ENCODE peak calls at places on chromosome 9, in five cellular contexts. One of them, this sample, is unnamed.

GRCh38 chr9:91589101-91589553 is 165.5 kb upstream of the NFIL3 start:
- DNase-seq in esophagus squamous epithelium: no peak
- DNase-seq in uterus: peak
- DNase-seq in gastrocnemius medialis: peak
- DNase-seq in left lung: no peak
- DNase-seq in this sample: peak

GRCh38 chr9:133991964-133992779 is at the start of gene VAV2:
- DNase-seq in esophagus squamous epithelium: no peak
- DNase-seq in uterus: peak
- DNase-seq in gastrocnemius medialis: no peak
- DNase-seq in left lung: peak
- DNase-seq in this sample: no peak

GRCh38 chr9:137619240-137620090 is 660 bp downstream of the EHMT1 start:
- DNase-seq in esophagus squamous epithelium: no peak
- DNase-seq in uterus: no peak
- DNase-seq in gastrocnemius medialis: no peak
- DNase-seq in left lung: peak
- DNase-seq in this sample: peak

GRCh38 chr9:120892748-120893584 is 16.0 kb upstream of the PHF19 start:
- DNase-seq in esophagus squamous epithelium: no peak
- DNase-seq in uterus: no peak
- DNase-seq in gastrocnemius medialis: no peak
- DNase-seq in left lung: no peak
- DNase-seq in this sample: peak

GRCh38 chr9:82334286-82334685 is 345.7 kb downstream of the SPATA31D1 start:
- DNase-seq in esophagus squamous epithelium: no peak
- DNase-seq in uterus: no peak
- DNase-seq in gastrocnemius medialis: no peak
- DNase-seq in left lung: no peak
- DNase-seq in this sample: no peak

GRCh38 chr9:85212209-85212608 is 529.5 kb downstream of the AGTPBP1 start:
- DNase-seq in esophagus squamous epithelium: no peak
- DNase-seq in uterus: no peak
- DNase-seq in gastrocnemius medialis: no peak
- DNase-seq in left lung: no peak
- DNase-seq in this sample: peak

GRCh38 chr9:126222363-126222834 is 104.2 kb upstream of the MVB12B start:
- DNase-seq in esophagus squamous epithelium: no peak
- DNase-seq in uterus: no peak
- DNase-seq in gastrocnemius medialis: no peak
- DNase-seq in left lung: no peak
- DNase-seq in this sample: no peak

GRCh38 chr9:121860744-121861143 is 209.3 kb downstream of the DAB2IP start:
- DNase-seq in esophagus squamous epithelium: no peak
- DNase-seq in uterus: peak
- DNase-seq in gastrocnemius medialis: peak
- DNase-seq in left lung: no peak
- DNase-seq in this sample: peak

GRCh38 chr9:86766912-86767311 is 180.4 kb downstream of the GAS1 start:
- DNase-seq in esophagus squamous epithelium: no peak
- DNase-seq in uterus: peak
- DNase-seq in gastrocnemius medialis: no peak
- DNase-seq in left lung: peak
- DNase-seq in this sample: peak

DNA sequence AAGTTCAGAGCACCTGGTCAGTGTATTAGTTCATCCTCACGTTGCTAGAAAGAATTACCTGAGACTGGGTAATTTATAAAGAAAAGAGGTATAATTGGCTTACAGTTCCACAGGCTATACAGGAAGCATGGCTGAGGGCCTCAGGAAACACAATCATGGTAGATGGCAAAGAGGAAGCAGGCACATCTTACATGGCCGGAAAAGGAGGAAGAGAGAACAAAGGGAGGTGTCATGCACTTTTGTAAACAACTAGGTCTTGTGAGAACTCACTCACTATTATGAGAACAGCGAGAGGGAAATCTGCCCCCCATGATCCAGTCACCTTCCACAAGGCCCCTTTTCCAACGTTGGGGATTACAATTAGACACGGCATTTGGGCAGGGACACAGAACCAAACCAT is 28.8 kb upstream of the CAVIN4 start:
- DNase-seq in esophagus squamous epithelium: no peak
- DNase-seq in uterus: no peak
- DNase-seq in gastrocnemius medialis: no peak
- DNase-seq in left lung: no peak
- DNase-seq in this sample: no peak
- TF ChIP-seq CTCF in esophagus squamous epithelium: no peak
- TF ChIP-seq CTCF in uterus: no peak
- TF ChIP-seq CTCF in gastrocnemius medialis: no peak
- TF ChIP-seq CTCF in left lung: no peak
- TF ChIP-seq CTCF in this sample: no peak

DNA sequence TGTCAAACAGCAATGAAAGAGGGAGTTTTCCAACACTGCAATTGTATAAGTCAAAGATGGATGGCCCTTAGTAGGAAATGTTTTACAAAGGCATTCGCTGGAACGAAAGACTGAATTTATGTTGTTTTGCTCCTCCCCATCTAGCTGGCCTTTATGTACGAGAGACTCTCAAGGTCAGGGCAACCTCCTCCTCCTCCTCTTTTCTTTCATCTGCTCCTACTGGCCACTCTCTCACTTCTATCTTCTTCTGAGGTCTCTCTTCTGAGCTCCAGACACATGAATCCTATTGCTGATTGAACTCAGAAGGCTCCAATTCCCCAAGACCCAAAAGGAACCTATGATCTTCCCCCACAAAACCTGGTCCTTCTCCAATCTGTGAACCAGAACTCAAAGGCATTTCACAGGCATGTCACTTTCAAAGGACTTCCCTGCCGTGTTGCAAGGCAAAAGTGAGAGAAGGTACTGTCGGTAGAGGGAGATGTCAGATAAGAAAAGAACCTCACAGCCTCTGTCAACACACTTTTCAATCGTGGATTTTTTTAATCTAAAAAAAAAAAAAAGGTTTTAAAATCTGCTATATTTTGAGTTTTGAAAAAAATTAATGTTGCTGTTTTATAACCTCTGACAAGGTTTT is 28.5 kb upstream of the PUM3 start:
- DNase-seq in esophagus squamous epithelium: no peak
- DNase-seq in uterus: no peak
- DNase-seq in gastrocnemius medialis: no peak
- DNase-seq in left lung: no peak
- DNase-seq in this sample: peak
- TF ChIP-seq CTCF in esophagus squamous epithelium: peak
- TF ChIP-seq CTCF in uterus: no peak
- TF ChIP-seq CTCF in gastrocnemius medialis: no peak
- TF ChIP-seq CTCF in left lung: peak
- TF ChIP-seq CTCF in this sample: peak

GRCh38 chr9:119458068-119458467 is 88.8 kb upstream of the BRINP1 start:
- DNase-seq in esophagus squamous epithelium: no peak
- DNase-seq in uterus: no peak
- DNase-seq in gastrocnemius medialis: no peak
- DNase-seq in left lung: no peak
- DNase-seq in this sample: no peak
- TF ChIP-seq CTCF in esophagus squamous epithelium: no peak
- TF ChIP-seq CTCF in uterus: no peak
- TF ChIP-seq CTCF in gastrocnemius medialis: no peak
- TF ChIP-seq CTCF in left lung: no peak
- TF ChIP-seq CTCF in this sample: no peak

GRCh38 chr9:34256104-34256503 is 73.0 kb downstream of the KIF24 start:
- DNase-seq in esophagus squamous epithelium: no peak
- DNase-seq in uterus: no peak
- DNase-seq in gastrocnemius medialis: peak
- DNase-seq in left lung: no peak
- DNase-seq in this sample: no peak
- TF ChIP-seq CTCF in esophagus squamous epithelium: no peak
- TF ChIP-seq CTCF in uterus: no peak
- TF ChIP-seq CTCF in gastrocnemius medialis: peak
- TF ChIP-seq CTCF in left lung: no peak
- TF ChIP-seq CTCF in this sample: peak

GRCh38 chr9:10858817-10859216 is 246.0 kb upstream of the PTPRD start:
- DNase-seq in esophagus squamous epithelium: no peak
- DNase-seq in uterus: no peak
- DNase-seq in gastrocnemius medialis: no peak
- DNase-seq in left lung: no peak
- DNase-seq in this sample: no peak

GRCh38 chr9:10855847-10856246 is 243.0 kb upstream of the PTPRD start:
- DNase-seq in esophagus squamous epithelium: no peak
- DNase-seq in uterus: no peak
- DNase-seq in gastrocnemius medialis: no peak
- DNase-seq in left lung: no peak
- DNase-seq in this sample: no peak
- TF ChIP-seq CTCF in esophagus squamous epithelium: peak
- TF ChIP-seq CTCF in uterus: no peak
- TF ChIP-seq CTCF in gastrocnemius medialis: no peak
- TF ChIP-seq CTCF in left lung: peak
- TF ChIP-seq CTCF in this sample: peak

This sample was measured in astrocyte of the cerebellum.